ENCODE peak calls at places on chromosomes 5 and 9, in ten cellular contexts. C, O, S, N, Q, L, T, G, Z and I are unnamed samples.

GRCh38 chr9:111108946-111109345 is 70.7 kb upstream of the LPAR1 start:
- DNase-seq in C (peak), O (no peak), S (no peak), N (no peak), Q (no peak), L (peak), T (no peak), G (no peak), Z (peak), I (peak)

GRCh38 chr5:124773291-124774001 is 27.0 kb upstream of the ZNF608 start:
- DNase-seq in C (no peak), O (no peak), S (no peak), N (no peak), Q (no peak), L (no peak), T (no peak), G (no peak), Z (no peak), I (no peak)

GRCh38 chr5:133113331-133114061 is 61.7 kb downstream of the HSPA4 start:
- DNase-seq in C (peak), O (no peak), S (no peak), N (no peak), Q (no peak), L (peak), T (no peak), G (no peak), Z (peak), I (peak)

GRCh38 chr5:170109059-170110031 is 3.6 kb downstream of the FOXI1 start:
- DNase-seq in C (no peak), O (no peak), S (no peak), N (no peak), Q (no peak), L (no peak), T (no peak), G (no peak), Z (no peak), I (no peak)

GRCh38 chr9:77511525-77511924 is 136.6 kb downstream of the GNA14 start:
- DNase-seq in C (no peak), O (no peak), S (no peak), N (no peak), Q (no peak), L (no peak), T (no peak), G (no peak), Z (no peak), I (no peak)

GRCh38 chr9:21395778-21396717 is 10.8 kb upstream of the IFNA2 start:
- DNase-seq in C (peak), O (peak), S (peak), N (peak), Q (no peak), L (peak), T (peak), G (peak), Z (no peak), I (peak)

GRCh38 chr5:107840161-107840560 is 169.4 kb upstream of the EFNA5 start:
- DNase-seq in C (no peak), O (no peak), S (no peak), N (no peak), Q (no peak), L (no peak), T (no peak), G (no peak), Z (no peak), I (no peak)

GRCh38 chr5:132260051-132260450 is 2.6 kb downstream of the PDLIM4 start:
- DNase-seq in C (peak), O (peak), S (no peak), N (no peak), Q (no peak), L (peak), T (no peak), G (no peak), Z (peak), I (peak)

GRCh38 chr9:81915801-81916505 is 12.3 kb upstream of the SPATA31D4 start:
- DNase-seq in C (peak), O (no peak), S (no peak), N (no peak), Q (no peak), L (no peak), T (no peak), G (no peak), Z (no peak), I (no peak)

GRCh38 chr9:106421772-106422171 is 441.2 kb upstream of the ZNF462 start:
- DNase-seq in C (no peak), O (no peak), S (no peak), N (no peak), Q (no peak), L (no peak), T (no peak), G (no peak), Z (no peak), I (no peak)

GRCh38 chr9:97525451-97525850 is 24.0 kb downstream of the TMOD1 start:
- DNase-seq in C (no peak), O (no peak), S (no peak), N (no peak), Q (no peak), L (no peak), T (no peak), G (no peak), Z (no peak), I (no peak)

GRCh38 chr5:34412769-34413168 is 243.4 kb upstream of the RAI14 start:
- DNase-seq in C (peak), O (no peak), S (no peak), N (no peak), Q (no peak), L (peak), T (no peak), G (no peak), Z (peak), I (peak)

GRCh38 chr5:87138091-87138819 is 129.4 kb upstream of the RASA1 start:
- DNase-seq in C (no peak), O (no peak), S (no peak), N (no peak), Q (no peak), L (no peak), T (no peak), G (no peak), Z (no peak), I (no peak)

GRCh38 chr5:2068515-2068914 is 185.8 kb upstream of the IRX4 start:
- DNase-seq in C (peak), O (no peak), S (no peak), N (no peak), Q (no peak), L (no peak), T (no peak), G (no peak), Z (no peak), I (no peak)

GRCh38 chr5:138149530-138149929 is 10.3 kb upstream of the NME5 start:
- DNase-seq in C (peak), O (no peak), S (no peak), N (no peak), Q (no peak), L (peak), T (peak), G (no peak), Z (peak), I (no peak)

GRCh38 chr5:169416583-169417196 is 115.8 kb upstream of the SLIT3 start:
- DNase-seq in C (peak), O (no peak), S (peak), N (no peak), Q (no peak), L (peak), T (no peak), G (peak), Z (peak), I (peak)

GRCh38 chr9:135014341-135015010 is 73.0 kb upstream of the OLFM1 start:
- DNase-seq in C (no peak), O (no peak), S (no peak), N (no peak), Q (no peak), L (no peak), T (no peak), G (no peak), Z (no peak), I (no peak)

GRCh38 chr9:70085241-70085640 is 41.6 kb downstream of the MAMDC2 start:
- DNase-seq in C (peak), O (no peak), S (no peak), N (no peak), Q (no peak), L (peak), T (peak), G (no peak), Z (peak), I (peak)

GRCh38 chr9:33450747-33451146 is 3.4 kb upstream of the AQP3 start:
- DNase-seq in C (no peak), O (no peak), S (no peak), N (no peak), Q (no peak), L (no peak), T (no peak), G (no peak), Z (no peak), I (no peak)

GRCh38 chr5:1799110-1799601 is 481 bp downstream of the MRPL36 start:
- DNase-seq in C (peak), O (no peak), S (no peak), N (no peak), Q (no peak), L (peak), T (peak), G (peak), Z (peak), I (peak)

GRCh38 chr5:123460296-123460729 is 37.1 kb upstream of the CEP120 start:
- DNase-seq in C (peak), O (peak), S (no peak), N (no peak), Q (no peak), L (peak), T (no peak), G (no peak), Z (peak), I (no peak)

GRCh38 chr5:158929579-158930233 is 170.0 kb downstream of the EBF1 start:
- DNase-seq in C (no peak), O (no peak), S (no peak), N (no peak), Q (no peak), L (no peak), T (no peak), G (no peak), Z (no peak), I (no peak)

GRCh38 chr5:159735036-159735435 is 181.2 kb upstream of the ADRA1B start:
- DNase-seq in C (no peak), O (no peak), S (no peak), N (no peak), Q (no peak), L (no peak), T (no peak), G (no peak), Z (no peak), I (no peak)

GRCh38 chr9:7135735-7136134 is 378.0 kb downstream of the KDM4C start:
- DNase-seq in C (no peak), O (no peak), S (no peak), N (no peak), Q (no peak), L (no peak), T (no peak), G (no peak), Z (no peak), I (no peak)
- TF ChIP-seq CTCF in C (no peak), O (no peak), S (no peak), N (no peak), Q (no peak), L (no peak), T (no peak), G (no peak), Z (no peak), I (no peak)

DNA sequence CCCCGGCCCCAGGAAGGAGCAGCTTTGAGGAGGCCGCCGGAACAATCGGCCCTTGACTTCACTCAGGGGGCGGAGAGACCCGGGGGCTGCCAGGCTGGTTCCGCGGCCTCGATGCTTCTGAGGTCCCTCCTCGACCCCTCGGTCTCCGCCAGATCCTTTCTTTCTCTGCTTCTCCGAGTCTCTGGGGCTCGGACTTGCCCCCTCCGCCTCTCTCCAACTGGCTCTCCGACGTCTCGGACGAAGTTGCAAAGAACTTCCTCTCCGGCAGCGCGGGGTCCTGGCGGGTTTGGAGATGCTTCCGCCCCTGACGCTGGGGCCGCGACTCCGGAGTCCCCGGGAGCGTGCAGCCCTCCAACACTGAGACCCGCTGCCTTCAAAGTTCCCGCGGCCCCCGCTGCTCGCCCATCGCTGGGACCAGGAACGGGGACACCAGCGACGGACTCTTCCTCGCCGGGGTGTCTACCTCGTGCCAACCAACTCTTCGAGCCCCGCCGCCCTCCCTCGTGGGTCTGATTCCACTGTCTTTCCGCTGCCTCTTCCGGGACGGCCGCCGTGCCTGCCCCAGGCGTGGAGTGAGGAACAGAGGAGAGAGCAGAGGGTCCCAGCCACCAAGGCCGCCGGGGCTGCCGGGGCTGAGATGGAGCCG is 7.0 kb downstream of the PAX5 start:
- DNase-seq in C (no peak), O (no peak), S (no peak), N (no peak), Q (no peak), L (no peak), T (peak), G (no peak), Z (no peak), I (no peak)
- TF ChIP-seq CTCF in C (no peak), O (no peak), S (no peak), N (no peak), Q (no peak), L (no peak), T (no peak), G (no peak), Z (no peak), I (no peak)

DNA sequence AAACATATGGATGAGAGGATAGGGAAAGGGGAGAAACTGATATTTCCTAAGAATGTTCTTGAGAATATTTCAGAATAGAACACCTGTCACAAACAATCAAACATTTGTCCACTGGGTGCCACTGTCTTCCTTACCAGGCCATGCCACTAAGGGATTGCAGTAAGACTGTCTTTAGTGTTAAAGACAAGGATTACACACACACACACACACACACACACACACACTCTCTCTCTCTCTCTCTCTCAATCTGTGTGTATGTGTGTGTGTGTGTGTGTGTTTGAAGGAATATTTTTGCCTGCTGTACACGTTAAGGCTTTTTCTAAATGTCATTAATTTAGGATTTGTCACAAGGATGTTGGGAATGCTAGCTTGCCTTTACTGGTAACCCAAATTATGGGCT is 54.4 kb downstream of the CCDC192 start:
- DNase-seq in C (peak), O (peak), S (no peak), N (no peak), Q (no peak), L (peak), T (peak), G (no peak), Z (peak), I (peak)
- TF ChIP-seq CTCF in C (peak), O (peak), S (peak), N (peak), Q (no peak), L (peak), T (no peak), G (peak), Z (peak), I (peak)

DNA sequence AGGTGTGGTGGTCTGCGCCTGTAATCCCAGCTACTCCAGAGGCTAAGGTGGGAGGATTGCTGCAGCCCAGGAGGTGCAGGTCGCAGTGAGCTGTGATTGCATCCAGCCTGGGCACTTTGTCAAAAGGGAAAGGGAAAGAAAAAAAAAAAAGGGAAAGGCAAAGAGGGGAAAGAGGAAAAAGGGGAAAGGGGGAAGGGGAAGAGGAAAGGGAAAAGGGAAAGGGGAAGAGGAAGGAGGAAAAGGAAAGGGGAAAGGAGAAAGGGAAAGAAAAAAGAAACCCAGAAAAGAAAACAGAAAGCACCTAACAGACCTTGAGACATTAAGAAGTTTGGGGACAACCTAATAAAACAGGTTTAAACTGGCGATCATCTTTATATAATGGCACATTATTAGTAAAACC is 40.0 kb downstream of the IDNK start:
- DNase-seq in C (no peak), O (no peak), S (no peak), N (no peak), Q (no peak), L (no peak), T (no peak), G (no peak), Z (no peak), I (no peak)
- TF ChIP-seq CTCF in C (no peak), O (no peak), S (no peak), N (no peak), Q (no peak), L (no peak), T (no peak), G (no peak), Z (no peak), I (no peak)